ENCODE peak calls at places on chromosomes 6 and 20, in seven cellular contexts. M is CD8-positive, alpha-beta T cell; K is AG09309; Y is fibroblast of lung; P is GM06990; S is heart right ventricle; W is heart left ventricle. D is an unnamed sample.

GRCh38 chr6:14209005-14209404 is 91.4 kb downstream of the CD83 start:
- DNase-seq in Y (peak), M (no peak), P (no peak), K (no peak), W (no peak), S (no peak), D (no peak)

GRCh38 chr20:58135441-58136170 is 92.8 kb downstream of the ANKRD60 start:
- DNase-seq in P (no peak), Y (peak), W (no peak), M (no peak), S (no peak), K (no peak), D (no peak)

GRCh38 chr6:90530882-90531281 is 56.0 kb downstream of the MAP3K7 start:
- DNase-seq in W (no peak), Y (no peak), P (no peak), K (no peak), M (no peak), S (no peak), D (no peak)

GRCh38 chr20:4067600-4068261 is 52.4 kb upstream of the RNF24 start:
- DNase-seq in P (no peak), S (no peak), K (peak), Y (peak), M (no peak), W (no peak), D (peak)

GRCh38 chr20:16661738-16662137 is 68.1 kb upstream of the SNRPB2 start:
- DNase-seq in P (no peak), S (peak), K (no peak), M (no peak), W (no peak), Y (peak), D (no peak)

GRCh38 chr6:15389759-15390723 is 144.2 kb downstream of the JARID2 start:
- DNase-seq in M (no peak), S (peak), P (peak), Y (peak), W (no peak), K (no peak), D (peak)

GRCh38 chr6:72809701-72810379 is 188.0 kb downstream of the KCNQ5 start:
- DNase-seq in Y (no peak), K (no peak), W (no peak), S (no peak), M (no peak), P (no peak), D (peak)

GRCh38 chr6:10610289-10610688 is 84.1 kb downstream of the C6orf52 start:
- DNase-seq in W (peak), Y (peak), K (no peak), S (peak), M (no peak), P (no peak), D (no peak)

GRCh38 chr6:41342241-41342640 is 6.8 kb downstream of the NCR2 start:
- DNase-seq in Y (no peak), P (no peak), S (no peak), W (no peak), K (no peak), M (no peak), D (no peak)

GRCh38 chr6:119283979-119284545 is 65.5 kb downstream of the MAN1A1 start:
- DNase-seq in Y (no peak), S (no peak), M (no peak), P (no peak), K (no peak), W (no peak), D (no peak)

GRCh38 chr6:160792711-160793110 is 90.7 kb downstream of the PLG start:
- DNase-seq in W (no peak), P (no peak), M (no peak), K (no peak), S (no peak), Y (no peak), D (no peak)

GRCh38 chr20:728022-728944 is 40.0 kb downstream of the SLC52A3 start:
- DNase-seq in W (peak), S (peak), Y (peak), M (no peak), P (peak), K (no peak), D (peak)

GRCh38 chr20:36886859-36887778 is 11.2 kb downstream of the TLDC2 start:
- DNase-seq in Y (peak), W (peak), M (peak), K (peak), S (peak), P (peak), D (peak)

GRCh38 chr20:44137210-44137781 is 49.7 kb downstream of the JPH2 start:
- DNase-seq in M (no peak), Y (peak), P (no peak), S (peak), K (no peak), W (peak), D (peak)

GRCh38 chr6:157594292-157594691 is 213.3 kb downstream of the ZDHHC14 start:
- DNase-seq in W (no peak), Y (no peak), S (no peak), P (no peak), K (no peak), M (no peak), D (no peak)

GRCh38 chr6:151112130-151112529 is 127.6 kb upstream of the AKAP12 start:
- DNase-seq in P (no peak), S (no peak), Y (no peak), M (no peak), K (no peak), W (no peak), D (no peak)

GRCh38 chr20:40757087-40757486 is 68.1 kb upstream of the MAFB start:
- DNase-seq in K (no peak), S (no peak), P (no peak), M (no peak), Y (no peak), W (no peak), D (no peak)

GRCh38 chr20:2693286-2693995 is 861 bp downstream of the EBF4 start:
- DNase-seq in W (peak), S (peak), M (peak), Y (peak), K (no peak), P (peak), D (peak)

GRCh38 chr6:139588734-139589418 is 214.4 kb upstream of the CITED2 start:
- DNase-seq in W (no peak), S (no peak), P (no peak), Y (peak), K (no peak), M (no peak), D (peak)

GRCh38 chr20:35826361-35826760 is 54.5 kb downstream of the PHF20 start:
- DNase-seq in Y (no peak), S (no peak), K (no peak), P (no peak), W (no peak), M (no peak), D (no peak)

GRCh38 chr20:62064788-62065668 is 653 bp downstream of the TAF4 start:
- DNase-seq in Y (no peak), S (no peak), P (no peak), W (no peak), M (no peak), K (no peak), D (no peak)

GRCh38 chr6:107114872-107115694 is at the start of gene BEND3:
- DNase-seq in P (peak), W (no peak), S (peak), M (peak), K (no peak), Y (no peak), D (no peak)

GRCh38 chr20:31987744-31988143 is 19.8 kb downstream of the XKR7 start:
- DNase-seq in S (no peak), P (no peak), M (no peak), Y (no peak), K (no peak), W (no peak), D (peak)

GRCh38 chr20:44734938-44735337 is 10.7 kb upstream of the KCNK15 start:
- DNase-seq in S (no peak), P (no peak), W (no peak), M (no peak), K (no peak), Y (peak), D (peak)

GRCh38 chr6:96626749-96627353 is 63.9 kb downstream of the FHL5 start:
- DNase-seq in K (peak), S (no peak), P (no peak), Y (peak), M (no peak), W (no peak), D (peak)

GRCh38 chr20:61656198-61656597 is 404.1 kb downstream of the CDH4 start:
- DNase-seq in M (no peak), S (no peak), W (no peak), P (no peak), K (no peak), Y (no peak), D (no peak)

GRCh38 chr6:160678744-160679401 is 14.8 kb upstream of the LPA start:
- DNase-seq in W (no peak), K (no peak), P (no peak), Y (no peak), S (no peak), M (no peak), D (no peak)

GRCh38 chr20:47377122-47377722 is 20.7 kb upstream of the ZMYND8 start:
- DNase-seq in M (no peak), K (no peak), S (no peak), Y (no peak), W (no peak), P (no peak), D (no peak)

GRCh38 chr20:22308934-22309333 is 275.4 kb downstream of the FOXA2 start:
- DNase-seq in M (no peak), K (no peak), S (no peak), Y (no peak), P (no peak), W (no peak), D (no peak)
- H3K4me3 ChIP-seq in M (no peak), K (no peak), S (no peak), Y (no peak), P (no peak), W (no peak), D (no peak)

GRCh38 chr20:50578061-50578777 is 68.0 kb downstream of the PTPN1 start:
- DNase-seq in S (no peak), W (no peak), P (no peak), K (no peak), M (no peak), Y (no peak), D (no peak)

GRCh38 chr20:50574586-50574985 is 64.4 kb downstream of the PTPN1 start:
- DNase-seq in W (no peak), K (no peak), Y (no peak), S (no peak), M (peak), P (no peak), D (no peak)

GRCh38 chr20:50577175-50578018 is 67.2 kb downstream of the PTPN1 start:
- DNase-seq in P (no peak), S (peak), Y (no peak), W (peak), K (no peak), M (no peak), D (no peak)

GRCh38 chr20:50574108-50574507 is 63.9 kb downstream of the PTPN1 start:
- DNase-seq in W (peak), Y (no peak), K (no peak), M (peak), P (no peak), S (no peak), D (no peak)

DNA sequence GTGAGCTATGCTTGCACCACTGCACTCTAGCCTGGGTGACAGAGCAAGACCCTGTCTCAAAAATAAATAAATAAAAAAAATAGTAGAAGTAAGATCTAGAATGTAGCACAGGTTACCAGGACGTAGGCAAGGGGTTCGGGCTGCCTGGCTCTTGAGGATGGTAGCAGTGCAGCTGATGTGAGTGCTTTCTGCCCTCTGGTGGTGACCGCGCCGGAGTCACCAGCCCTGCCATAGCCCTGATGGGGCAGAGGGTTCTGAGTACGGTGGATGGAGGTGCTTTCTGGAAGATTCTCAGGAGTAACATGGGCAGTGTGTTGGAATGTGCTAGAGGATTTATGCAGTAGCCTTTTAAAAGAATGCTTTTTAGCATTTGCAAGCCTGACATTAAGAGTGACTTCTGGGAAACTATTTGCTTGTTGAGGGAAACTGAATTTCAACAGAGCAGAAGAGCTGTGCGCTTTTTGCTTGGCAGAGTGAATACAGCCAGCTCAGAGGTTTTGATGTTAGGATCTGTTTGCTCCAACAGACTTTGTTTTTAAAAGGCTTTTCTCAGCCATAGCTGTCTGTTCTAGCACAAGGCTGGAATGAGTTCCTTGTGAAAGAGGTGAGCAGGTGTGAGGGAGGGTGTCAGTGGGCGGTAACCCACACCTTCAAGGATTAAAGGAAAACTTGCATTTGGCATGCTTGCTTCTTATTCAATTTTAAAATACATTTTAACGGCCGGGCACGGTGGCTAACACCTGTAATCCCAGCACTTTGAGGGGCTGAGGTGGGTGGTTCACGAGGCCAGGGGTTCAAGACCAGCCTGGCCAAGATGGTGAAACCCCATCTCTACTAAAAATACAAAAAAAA is 65.9 kb downstream of the PTPN1 start:
- DNase-seq in W (peak), M (peak), Y (peak), K (no peak), S (peak), P (peak), D (peak)
- TF ChIP-seq CTCF in W (peak), M (no peak), Y (peak), K (peak), S (peak), P (peak), D (peak)

DNA sequence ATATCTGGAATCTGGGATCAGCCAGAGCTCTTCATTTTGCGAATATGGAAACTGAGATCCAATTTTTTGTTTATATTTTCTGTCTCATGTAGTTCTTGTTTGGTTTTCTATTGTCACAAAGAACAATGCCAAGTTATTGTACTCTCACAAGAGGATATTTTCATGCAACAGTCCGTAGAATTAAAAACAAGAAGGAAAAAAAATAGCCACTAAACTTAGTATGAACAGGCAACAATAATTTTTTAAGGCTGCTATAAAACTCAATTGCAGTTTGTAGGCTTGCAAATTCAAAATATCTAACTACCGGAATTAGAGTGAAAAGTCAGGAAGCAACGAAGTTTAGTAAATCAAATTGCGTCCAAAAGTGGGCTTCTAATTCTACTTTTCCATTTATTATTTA is 1.2 kb downstream of the POPDC3 start:
- DNase-seq in K (no peak), P (no peak), Y (no peak), S (no peak), W (no peak), M (no peak), D (no peak)
- H3K4me3 ChIP-seq in K (peak), P (no peak), Y (peak), S (no peak), W (peak), M (no peak), D (no peak)

GRCh38 chr6:85118233-85118632 is 331.6 kb upstream of the NT5E start:
- DNase-seq in M (no peak), S (no peak), P (no peak), Y (no peak), K (no peak), W (no peak), D (no peak)
- TF ChIP-seq CTCF in M (no peak), S (no peak), P (peak), Y (peak), K (peak), W (no peak), D (no peak)

DNA sequence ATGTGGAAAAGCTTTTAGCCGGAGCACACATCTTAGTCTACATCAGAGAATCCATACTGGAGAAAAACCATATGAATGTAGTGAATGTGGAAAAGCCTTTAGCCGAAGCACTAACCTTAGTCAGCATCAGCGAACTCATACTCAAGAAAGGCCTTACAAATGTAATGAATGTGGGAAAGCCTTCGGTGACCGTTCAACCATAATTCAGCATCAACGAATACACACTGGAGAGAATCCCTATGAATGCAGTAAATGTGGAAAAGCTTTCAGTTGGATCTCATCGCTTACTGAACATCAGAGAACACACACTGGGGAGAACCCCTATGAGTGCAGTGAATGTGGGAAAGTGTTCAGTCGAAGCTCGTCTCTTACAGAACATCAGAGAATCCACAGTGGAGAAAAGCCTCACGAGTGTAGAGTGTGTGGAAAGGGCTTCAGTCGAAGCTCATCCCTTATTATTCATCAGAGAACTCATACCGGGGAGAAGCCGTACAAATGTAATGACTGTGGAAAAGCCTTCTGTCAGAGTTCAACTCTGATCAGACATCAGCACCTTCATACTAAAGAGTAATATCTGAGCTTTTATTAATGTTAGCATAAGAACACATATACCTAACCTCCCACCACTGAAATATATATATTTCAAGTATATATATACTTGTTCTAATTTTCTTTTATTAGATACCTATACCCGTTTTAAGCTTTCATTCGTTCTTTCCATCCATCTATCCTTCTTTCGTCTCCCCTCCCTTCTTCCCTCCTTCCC is 12.5 kb downstream of the ZNF391 start:
- DNase-seq in W (no peak), M (no peak), S (no peak), Y (no peak), K (no peak), P (no peak), D (no peak)
- H3K4me3 ChIP-seq in W (no peak), M (no peak), S (no peak), Y (no peak), K (no peak), P (no peak), D (no peak)

DNA sequence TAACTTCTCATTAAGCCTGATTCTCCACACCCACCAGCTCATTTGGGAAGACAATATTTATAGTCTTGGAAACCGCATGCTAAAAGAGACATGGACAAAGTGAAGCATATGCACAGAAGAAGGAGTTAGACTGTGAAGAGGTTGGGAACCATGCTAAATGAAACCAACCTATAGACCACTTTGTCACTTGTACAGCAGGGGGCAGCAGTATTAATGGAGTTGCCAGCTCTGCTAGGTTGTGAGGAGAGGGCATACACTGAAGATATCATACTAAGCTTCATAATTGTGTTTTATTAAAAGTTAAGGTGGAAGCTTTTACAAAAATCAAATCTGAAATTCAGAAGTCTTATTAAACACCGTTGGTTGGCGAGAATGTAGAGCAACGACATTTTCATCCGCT is 38.3 kb upstream of the HMGCLL1 start:
- DNase-seq in Y (peak), P (no peak), S (no peak), M (no peak), W (no peak), K (no peak), D (peak)
- TF ChIP-seq CTCF in Y (peak), P (peak), S (peak), M (no peak), W (peak), K (peak), D (peak)

DNA sequence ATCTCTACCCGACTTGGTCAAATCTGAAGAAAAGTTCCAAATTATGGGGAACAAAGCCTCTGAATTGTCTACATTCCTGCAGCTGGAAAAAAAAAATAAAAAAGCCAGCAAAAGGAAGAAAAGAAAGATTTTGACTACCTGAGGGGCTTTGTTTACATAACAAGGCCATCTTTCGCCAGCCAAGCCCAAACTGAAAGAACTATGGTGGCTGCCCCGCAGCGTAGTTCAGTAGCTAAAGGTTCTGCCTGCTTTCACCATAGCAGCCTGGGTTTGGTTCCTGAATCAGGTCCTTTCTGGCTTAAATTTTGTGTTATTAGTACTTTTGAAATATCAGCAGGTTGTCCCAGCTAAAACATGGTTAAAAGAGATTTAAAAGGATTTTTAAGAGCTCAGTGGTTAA is 35.4 kb downstream of the ZNF133 start:
- DNase-seq in P (no peak), K (no peak), S (no peak), W (no peak), Y (no peak), M (no peak), D (no peak)
- H3K4me3 ChIP-seq in P (no peak), K (no peak), S (no peak), W (no peak), Y (no peak), M (no peak), D (no peak)